ENCODE peak calls at places on chromosomes 2 and 18, in seven cellular contexts. D is fibroblast of lung; W is CD8-positive, alpha-beta memory T cell; A is thyroid gland; U is lung; L is CD4-positive, alpha-beta T cell; M is cardiac muscle cell. S is an unnamed sample.

GRCh38 chr18:76838182-76838581 is 15.8 kb downstream of the ZNF236 start:
- DNase-seq in D (peak; percentile 19), W (no peak), A (no peak), U (no peak), L (no peak), M (no peak), S (no peak)

GRCh38 chr2:240467149-240467642 is 31.7 kb downstream of the GPC1 start:
- DNase-seq in D (no peak), W (no peak), A (no peak), U (peak; percentile 19), L (no peak), M (no peak), S (no peak)

GRCh38 chr2:105294046-105294445 is 35.5 kb downstream of the TGFBRAP1 start:
- DNase-seq in D (peak; percentile 5), W (no peak), A (no peak), U (no peak), L (no peak), M (no peak), S (no peak)

GRCh38 chr2:63047534-63048281 is 2.9 kb upstream of the OTX1 start:
- DNase-seq in D (no peak), W (no peak), A (no peak), U (no peak), L (no peak), M (no peak), S (no peak)

GRCh38 chr2:1605659-1606400 is 138.5 kb downstream of the PXDN start:
- DNase-seq in D (peak; percentile 82), W (no peak), A (no peak), U (no peak), L (no peak), M (no peak), S (no peak)

GRCh38 chr18:48959551-48959920 is 8.8 kb upstream of the SMAD7 start:
- DNase-seq in D (no peak), W (no peak), A (no peak), U (no peak), L (no peak), M (no peak), S (no peak)

GRCh38 chr2:29921560-29921915 is at the start of gene ALK:
- DNase-seq in D (peak; percentile 86), W (peak; percentile 23), A (peak; percentile 93), U (peak; percentile 88), L (peak; percentile 6), M (peak; percentile 97), S (peak; percentile 37)

GRCh38 chr2:49988301-49988700 is 834.0 kb upstream of the FSHR start:
- DNase-seq in D (no peak), W (no peak), A (no peak), U (no peak), L (no peak), M (no peak), S (no peak)

GRCh38 chr2:218745160-218745558 is 34.5 kb downstream of the TTLL4 start:
- DNase-seq in D (no peak), W (no peak), A (no peak), U (peak; percentile 39), L (no peak), M (no peak), S (peak; percentile 37)

GRCh38 chr18:54069729-54070128 is 154.7 kb downstream of the MBD2 start:
- DNase-seq in D (no peak), W (no peak), A (no peak), U (no peak), L (no peak), M (no peak), S (no peak)

GRCh38 chr18:21359746-21360145 is 117.7 kb downstream of the GREB1L start:
- DNase-seq in D (no peak), W (no peak), A (no peak), U (no peak), L (no peak), M (no peak), S (no peak)

GRCh38 chr2:11187083-11187619 is 31.9 kb downstream of the SLC66A3 start:
- DNase-seq in D (peak; percentile 83), W (no peak), A (no peak), U (no peak), L (no peak), M (no peak), S (no peak)

GRCh38 chr2:224023188-224023587 is 15.9 kb downstream of the SERPINE2 start:
- DNase-seq in D (peak; percentile 45), W (no peak), A (no peak), U (no peak), L (no peak), M (no peak), S (no peak)

GRCh38 chr2:85777441-85777861 is 23.7 kb downstream of the ATOH8 start:
- DNase-seq in D (no peak), W (no peak), A (no peak), U (no peak), L (no peak), M (no peak), S (no peak)

DNA sequence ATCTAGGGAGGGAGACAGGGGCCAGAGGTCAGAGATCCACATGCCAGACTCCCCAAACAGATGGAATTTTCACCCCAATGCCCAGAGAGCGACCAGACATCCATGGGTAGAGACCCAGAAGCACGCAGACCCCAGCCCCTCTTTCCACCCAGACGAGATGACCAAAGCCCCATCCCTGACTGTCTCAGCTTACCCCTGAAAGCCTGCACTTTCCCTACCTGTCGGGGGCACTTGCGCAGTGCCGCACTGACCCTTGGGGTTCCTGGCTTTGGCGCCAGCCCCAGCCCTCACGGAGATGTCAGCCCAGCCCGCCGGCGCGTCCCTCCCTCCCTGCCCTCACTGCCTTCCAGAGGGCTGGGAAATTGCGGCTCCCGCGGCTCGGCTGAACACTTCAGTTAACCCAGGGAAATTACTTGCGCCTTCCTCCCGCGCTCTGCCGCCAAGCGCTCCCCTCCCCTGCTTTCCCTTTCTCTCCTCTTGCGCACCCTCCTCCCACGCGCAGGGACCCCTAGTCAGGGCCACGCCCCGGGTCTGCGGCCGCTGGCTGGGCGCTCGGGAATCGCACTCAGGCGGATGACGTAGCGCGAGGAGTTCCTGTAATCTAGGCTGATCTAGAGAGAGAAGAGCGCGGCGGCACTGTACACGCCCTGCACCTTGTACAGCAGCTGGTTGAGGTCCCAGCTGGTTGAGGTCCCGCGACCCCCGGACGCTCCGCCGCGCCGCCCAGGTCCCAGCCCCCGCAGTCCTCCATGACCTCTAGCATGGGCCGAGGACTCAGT is 12.0 kb downstream of the ALPG start:
- DNase-seq in D (peak; percentile 51), W (no peak), A (no peak), U (no peak), L (no peak), M (peak; percentile 18), S (no peak)
- H3K27ac ChIP-seq in D (no peak overlapping the region), W (no peak overlapping the region), A (no peak overlapping the region), U (no peak overlapping the region), L (no peak overlapping the region), M (no peak overlapping the region), S (no peak overlapping the region)

DNA sequence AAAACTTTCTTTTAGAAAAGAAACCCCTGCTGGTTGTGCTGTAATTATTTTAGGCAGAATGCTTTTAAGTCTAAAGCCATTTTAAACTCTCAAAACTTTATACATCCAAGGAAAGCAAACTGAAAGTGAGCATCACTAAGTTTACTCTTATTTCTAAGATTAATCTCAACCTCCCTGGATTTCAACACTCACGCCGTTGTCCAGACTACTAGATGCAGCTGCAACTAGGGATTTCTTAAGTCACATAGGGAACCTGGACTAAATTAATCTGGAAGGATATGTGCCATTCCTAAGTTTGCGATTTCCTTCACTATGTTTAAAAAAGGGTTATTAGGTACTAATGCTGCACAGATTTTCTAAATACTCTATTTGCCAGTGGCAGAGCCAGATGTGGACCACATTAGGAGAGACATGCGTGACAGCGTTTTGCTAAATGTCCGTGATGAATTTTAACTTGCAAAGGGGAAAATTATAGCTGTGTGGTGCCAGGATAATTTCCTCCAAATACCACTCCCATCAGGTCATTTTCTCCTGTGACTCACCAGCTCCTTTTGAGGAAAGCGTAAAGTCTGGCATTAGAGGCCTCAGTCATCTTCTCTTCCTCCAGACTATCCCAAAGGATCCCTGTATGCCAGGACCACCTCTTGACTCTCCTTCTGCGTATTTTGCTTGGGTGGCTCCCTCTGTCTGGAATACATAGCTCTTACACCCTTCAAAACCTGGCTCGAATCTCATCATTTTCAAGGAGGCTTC is 143.7 kb downstream of the ATL2 start:
- DNase-seq in D (peak; percentile 83), W (no peak), A (no peak), U (no peak), L (no peak), M (no peak), S (no peak)
- H3K27ac ChIP-seq in D (peak overlapping the region; percentile 15), W (no peak overlapping the region), A (no peak overlapping the region), U (no peak overlapping the region), L (no peak overlapping the region), M (no peak overlapping the region), S (no peak overlapping the region)

GRCh38 chr2:47620717-47621437 is 162.1 kb upstream of the MSH6 start:
- DNase-seq in D (no peak), W (no peak), A (no peak), U (no peak), L (no peak), M (peak; percentile 54), S (no peak)

GRCh38 chr2:47631840-47632398 is 151.0 kb upstream of the MSH6 start:
- DNase-seq in D (peak; percentile 85), W (no peak), A (peak; percentile 61), U (peak; percentile 46), L (no peak), M (no peak), S (no peak)

GRCh38 chr2:47629501-47630460 is 153.2 kb upstream of the MSH6 start:
- DNase-seq in D (no peak), W (no peak), A (peak; percentile 93), U (no peak), L (no peak), M (no peak), S (no peak)

GRCh38 chr2:47631306-47631705 is 151.6 kb upstream of the MSH6 start:
- DNase-seq in D (no peak), W (no peak), A (no peak), U (no peak), L (no peak), M (no peak), S (no peak)

DNA sequence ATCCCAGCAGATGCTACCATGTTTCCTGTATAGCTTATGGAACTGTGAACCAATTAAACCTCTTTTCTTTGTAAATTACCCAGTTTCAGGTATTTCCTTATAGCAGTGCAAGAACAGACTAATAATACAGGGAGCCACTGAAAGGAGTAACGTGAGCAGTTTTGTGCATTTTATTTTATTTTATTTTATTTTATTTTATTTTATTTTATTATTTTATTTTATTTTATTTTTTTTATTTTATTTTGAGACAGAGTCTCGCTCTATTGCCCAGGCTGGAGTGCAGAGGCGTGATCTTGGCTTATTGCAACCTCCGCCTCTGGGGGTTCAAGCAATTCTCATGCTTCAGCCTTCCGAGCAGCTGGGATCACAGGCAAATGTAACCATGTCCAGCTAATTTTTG is 156.3 kb upstream of the MSH6 start:
- DNase-seq in D (no peak), W (no peak), A (no peak), U (no peak), L (no peak), M (no peak), S (no peak)
- H3K27ac ChIP-seq in D (no peak overlapping the region), W (no peak overlapping the region), A (no peak overlapping the region), U (no peak overlapping the region), L (no peak overlapping the region), M (no peak overlapping the region), S (no peak overlapping the region)

GRCh38 chr2:74297950-74298349 is 45.3 kb downstream of the SLC4A5 start:
- DNase-seq in D (no peak), W (no peak), A (no peak), U (no peak), L (no peak), M (no peak), S (no peak)
- H3K27ac ChIP-seq in D (no peak overlapping the region), W (no peak overlapping the region), A (peak overlapping the region; percentile 44), U (no peak overlapping the region), L (no peak overlapping the region), M (no peak overlapping the region), S (no peak overlapping the region)

S was measured in caudate nucleus.